ENCODE peak calls at places on chromosomes 16 and 17, in seven cellular contexts. X is neural progenitor cell, O is MM.1S, T is HCT116, D is hepatocyte, G is GM23338, J is GM23248. R is an unnamed sample.

GRCh38 chr17:5381542-5381941 is 37.9 kb downstream of the NUP88 start:
- DNase-seq in T (no peak), D (no peak), O (no peak), X (no peak), G (no peak), J (peak), R (peak)

GRCh38 chr17:65794572-65794971 is 233.1 kb upstream of the AXIN2 start:
- DNase-seq in J (peak), O (peak), D (peak), G (peak), T (peak), X (peak), R (peak)

GRCh38 chr16:66705790-66706505 is 9.4 kb upstream of the CMTM4 start:
- DNase-seq in G (no peak), O (no peak), T (no peak), J (no peak), D (no peak), X (no peak), R (no peak)

GRCh38 chr17:4230142-4230541 is 33.6 kb downstream of the ANKFY1 start:
- DNase-seq in D (peak), J (peak), X (no peak), T (peak), O (no peak), G (peak), R (peak)

GRCh38 chr16:4401094-4401501 is 15.3 kb downstream of the CORO7 start:
- DNase-seq in J (no peak), D (no peak), O (no peak), X (peak), G (no peak), T (no peak), R (no peak)

GRCh38 chr17:73467651-73468050 is 155.8 kb upstream of the CDC42EP4 start:
- DNase-seq in J (no peak), O (no peak), G (no peak), X (no peak), D (no peak), T (no peak), R (no peak)

GRCh38 chr17:11285946-11286345 is 44.9 kb downstream of the SHISA6 start:
- DNase-seq in X (no peak), G (no peak), D (no peak), J (no peak), T (no peak), O (no peak), R (no peak)

GRCh38 chr16:69482410-69482951 is 58.1 kb downstream of the CYB5B start:
- DNase-seq in D (no peak), T (no peak), O (no peak), J (peak), G (no peak), X (peak), R (no peak)

GRCh38 chr17:80012751-80013741 is 22.6 kb downstream of the TBC1D16 start:
- DNase-seq in O (no peak), J (no peak), X (peak), G (no peak), D (no peak), T (no peak), R (no peak)

GRCh38 chr16:66167564-66168291 is 198.8 kb upstream of the CDH5 start:
- DNase-seq in G (peak), J (no peak), X (peak), O (no peak), D (peak), T (no peak), R (peak)

GRCh38 chr16:5509336-5509735 is 411.7 kb upstream of the EEF2KMT start:
- DNase-seq in O (no peak), G (no peak), X (no peak), T (no peak), J (no peak), D (no peak), R (no peak)

GRCh38 chr17:28317965-28318758 is 838 bp upstream of the TMEM97 start:
- DNase-seq in X (peak), J (peak), G (peak), T (no peak), D (no peak), O (no peak), R (no peak)

GRCh38 chr16:85389679-85390470 is 223.2 kb upstream of the GSE1 start:
- DNase-seq in D (no peak), J (no peak), X (no peak), G (no peak), O (no peak), T (no peak), R (no peak)

GRCh38 chr17:16215002-16215272 is 397 bp downstream of the NCOR1 start:
- DNase-seq in X (peak), G (peak), D (peak), O (peak), T (no peak), J (peak), R (no peak)

GRCh38 chr16:19123535-19124178 is 9.9 kb downstream of the ITPRIPL2 start:
- DNase-seq in G (no peak), O (no peak), X (no peak), T (no peak), J (no peak), D (peak), R (peak)

GRCh38 chr16:70375636-70376611 is 29.2 kb downstream of the DDX19A start:
- DNase-seq in X (no peak), J (no peak), O (no peak), G (no peak), T (no peak), D (no peak), R (no peak)

GRCh38 chr16:66150691-66151090 is 215.8 kb upstream of the CDH5 start:
- DNase-seq in T (no peak), D (no peak), X (no peak), G (no peak), O (peak), J (peak), R (no peak)

GRCh38 chr17:76318586-76318985 is 10.5 kb upstream of the QRICH2 start:
- DNase-seq in G (no peak), J (no peak), O (no peak), D (no peak), X (no peak), T (no peak), R (no peak)

GRCh38 chr16:67279296-67280089 is at the start of gene PLEKHG4:
- DNase-seq in G (peak), D (peak), X (peak), J (peak), T (peak), O (peak), R (peak)

GRCh38 chr17:16406742-16407674 is 8.4 kb upstream of the TRPV2 start:
- DNase-seq in T (no peak), J (peak), X (peak), G (peak), D (peak), O (no peak), R (peak)

GRCh38 chr16:381788-382717 is at the start of gene PGAP6:
- DNase-seq in J (peak), X (peak), D (peak), G (peak), T (no peak), O (peak), R (peak)

GRCh38 chr16:50530277-50531236 is 17.6 kb upstream of the NKD1 start:
- DNase-seq in D (peak), T (no peak), X (no peak), J (no peak), G (no peak), O (no peak), R (peak)

GRCh38 chr17:45372325-45372869 is 55.6 kb upstream of the MAP3K14 start:
- DNase-seq in O (no peak), T (no peak), G (no peak), J (peak), X (no peak), D (no peak), R (peak)

GRCh38 chr17:45370949-45371413 is 54.2 kb upstream of the MAP3K14 start:
- DNase-seq in J (peak), D (no peak), O (no peak), X (no peak), G (no peak), T (peak), R (peak)

GRCh38 chr17:45374501-45374900 is 57.7 kb upstream of the MAP3K14 start:
- DNase-seq in T (no peak), X (no peak), J (no peak), D (no peak), O (no peak), G (no peak), R (peak)

GRCh38 chr17:45368661-45369060 is 51.8 kb upstream of the MAP3K14 start:
- DNase-seq in D (no peak), J (peak), O (no peak), G (no peak), T (no peak), X (no peak), R (no peak)

GRCh38 chr17:45371414-45372324 is 54.8 kb upstream of the MAP3K14 start:
- DNase-seq in O (no peak), D (peak), T (peak), X (peak), J (peak), G (peak), R (peak)
- TF ChIP-seq EZH2phosphoT487 in O (no peak), D (no peak), T (no peak), X (peak), J (no peak), G (no peak), R (peak)

GRCh38 chr16:2857451-2858244 is at the start of gene PRSS22:
- DNase-seq in D (peak), J (peak), G (peak), T (no peak), X (peak), O (no peak), R (peak)
- H2AFZ ChIP-seq in D (peak), J (no peak), G (peak), T (peak), X (peak), O (no peak), R (no peak)

DNA sequence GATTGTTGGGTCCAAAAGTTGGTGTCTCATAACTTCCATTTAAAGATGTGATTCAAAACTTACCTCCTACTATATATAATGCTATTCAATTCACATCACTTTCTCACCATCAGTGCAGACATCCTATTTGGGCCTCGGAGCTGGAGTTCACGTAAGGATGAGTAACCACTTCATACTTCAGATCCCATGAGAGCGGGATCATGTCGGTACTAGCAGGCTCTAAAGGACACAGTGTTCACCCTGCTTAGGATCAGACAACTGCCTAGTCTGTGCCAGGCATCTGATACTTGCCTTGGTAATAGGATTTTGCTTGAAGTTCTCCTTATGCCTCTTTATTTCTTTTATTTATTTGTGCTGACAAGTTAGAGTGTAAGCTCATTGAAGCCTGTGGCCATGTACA is 39.5 kb downstream of the RBFOX1 start:
- DNase-seq in X (no peak), G (no peak), O (no peak), J (no peak), T (no peak), D (peak), R (no peak)
- TF ChIP-seq EZH2 in X (no peak), G (no peak), O (no peak), J (no peak), T (no peak), D (no peak), R (no peak)

GRCh38 chr17:43134774-43135453 is 9.8 kb upstream of the BRCA1 start:
- DNase-seq in T (no peak), O (no peak), D (no peak), X (no peak), G (peak), J (no peak), R (no peak)
- TF ChIP-seq EZH2phosphoT487 in T (no peak), O (no peak), D (no peak), X (no peak), G (no peak), J (no peak), R (no peak)

DNA sequence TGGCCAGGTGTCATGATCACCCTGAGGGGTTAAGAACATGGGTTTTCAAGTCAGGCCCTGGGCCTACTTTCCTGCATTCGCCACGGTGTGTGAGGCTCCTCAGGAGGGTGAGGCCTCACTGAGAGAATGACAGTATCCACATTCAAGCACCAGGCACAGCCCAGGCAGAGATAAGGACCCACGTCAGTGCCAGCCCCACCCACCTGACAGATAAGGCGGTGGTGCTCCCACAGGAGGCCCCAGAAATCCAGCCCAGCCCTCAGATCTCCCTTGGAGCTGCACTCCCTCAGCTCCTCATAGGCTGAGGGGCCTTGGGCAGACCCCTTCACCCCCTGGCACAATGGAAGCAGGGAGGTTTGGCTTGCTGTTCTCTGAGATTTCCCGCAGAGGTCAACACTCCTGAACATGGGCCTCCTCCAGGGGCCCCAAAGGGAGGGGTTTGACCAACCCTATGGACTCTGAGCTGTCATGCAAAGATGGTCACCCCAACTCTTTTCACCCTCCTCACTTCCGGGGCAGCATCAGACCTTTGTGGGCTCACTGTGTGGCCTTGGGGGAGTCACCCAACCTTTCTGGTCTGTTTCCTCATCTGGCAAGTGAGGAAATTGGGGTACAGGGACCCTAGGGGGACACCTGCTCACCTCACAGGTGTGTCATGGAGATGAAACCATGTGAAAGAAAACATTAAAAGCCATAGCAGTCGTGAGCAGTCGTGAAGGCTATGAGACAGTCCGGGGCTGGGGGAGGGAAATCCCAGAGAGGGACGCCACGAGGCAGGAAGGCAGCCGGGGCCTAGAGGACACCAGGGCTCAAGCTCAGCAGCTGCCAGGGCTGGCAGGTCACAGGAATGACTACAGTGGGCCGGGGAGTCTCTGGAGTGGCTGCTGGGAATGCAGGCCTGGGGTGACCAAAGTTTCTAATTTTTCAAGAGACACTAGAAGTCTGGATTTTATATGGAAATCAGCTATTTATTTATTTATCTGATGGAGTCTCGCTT is 15.4 kb downstream of the PLLP start:
- DNase-seq in O (no peak), J (no peak), G (no peak), D (peak), T (no peak), X (no peak), R (no peak)
- H2AFZ ChIP-seq in O (no peak), J (no peak), G (no peak), D (no peak), T (no peak), X (no peak), R (no peak)

GRCh38 chr17:74862108-74862901 is 2.6 kb upstream of the GRIN2C start:
- DNase-seq in X (peak), J (peak), D (peak), G (peak), O (peak), T (no peak), R (peak)
- TF ChIP-seq EZH2 in X (peak), J (peak), D (peak), G (no peak), O (no peak), T (no peak), R (no peak)

GRCh38 chr17:81666342-81667191 is at the start of the genes CCDC137 and OXLD1:
- DNase-seq in X (peak), O (peak), J (peak), D (peak), T (peak), G (peak), R (peak)

GRCh38 chr17:81667754-81668153 is 1.2 kb downstream of the CCDC137 start:
- DNase-seq in X (peak), G (peak), J (peak), T (no peak), O (no peak), D (no peak), R (peak)

GRCh38 chr17:81664051-81664470 is 2.3 kb downstream of the OXLD1 start:
- DNase-seq in D (no peak), T (peak), X (no peak), O (no peak), G (no peak), J (no peak), R (peak)

GRCh38 chr17:81665205-81666091 is 957 bp downstream of the OXLD1 start:
- DNase-seq in J (peak), G (peak), O (peak), D (no peak), T (no peak), X (peak), R (peak)

DNA sequence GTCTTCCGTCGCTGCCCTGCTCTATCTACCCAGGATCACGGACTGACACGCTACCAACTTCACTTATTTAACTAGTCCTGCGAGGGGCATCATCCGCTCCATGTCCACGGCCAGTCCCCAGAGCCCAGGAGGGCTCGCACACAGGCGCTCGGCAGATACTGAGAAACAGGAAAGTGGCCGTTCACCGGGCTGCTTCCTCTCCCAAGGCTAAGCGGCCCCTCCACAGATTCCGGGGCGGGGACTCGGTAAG is 388 bp downstream of the OXLD1 start:
- DNase-seq in O (no peak), G (peak), D (no peak), J (peak), T (no peak), X (peak), R (no peak)
- TF ChIP-seq EZH2phosphoT487 in O (no peak), G (no peak), D (no peak), J (no peak), T (no peak), X (no peak), R (no peak)

GRCh38 chr17:51419476-51419875 is 159.1 kb downstream of the UTP18 start:
- DNase-seq in D (no peak), X (no peak), O (no peak), T (no peak), J (no peak), G (no peak), R (no peak)
- H2AFZ ChIP-seq in D (no peak), X (no peak), O (no peak), T (no peak), J (no peak), G (no peak), R (no peak)

DNA sequence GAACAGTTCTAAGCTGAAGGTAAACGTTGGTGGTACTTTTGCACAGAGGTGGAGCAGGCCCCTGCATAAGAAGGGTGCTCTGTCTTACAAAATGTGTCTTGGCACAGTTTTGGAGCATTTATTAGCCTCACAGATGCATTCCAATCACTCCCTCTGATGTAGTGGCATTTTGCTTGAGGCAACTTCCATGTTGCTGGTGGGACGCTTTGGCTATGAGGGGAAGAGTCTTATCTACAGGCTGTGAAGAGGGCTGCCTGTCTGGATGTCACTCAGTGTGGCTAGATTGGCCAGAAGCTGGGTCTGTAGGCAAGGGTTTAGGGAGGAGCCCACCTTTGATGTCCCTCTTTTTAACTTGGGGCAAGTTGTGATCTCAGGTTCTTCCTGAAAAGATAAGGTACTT is 2.6 kb upstream of the RARA start:
- DNase-seq in G (no peak), O (no peak), D (no peak), X (no peak), T (no peak), J (peak), R (no peak)
- TF ChIP-seq EZH2 in G (no peak), O (no peak), D (no peak), X (no peak), T (no peak), J (no peak), R (no peak)

GRCh38 chr16:81996664-81997529 is 14.4 kb downstream of the SDR42E1 start:
- DNase-seq in D (peak), J (peak), O (no peak), X (peak), T (peak), G (peak), R (peak)
- TF ChIP-seq EZH2phosphoT487 in D (no peak), J (no peak), O (no peak), X (no peak), T (no peak), G (no peak), R (no peak)

R was measured in PC-3.